ENCODE peak calls at places on chromosomes 5 and 9, in five cellular contexts. One of them, this sample, is unnamed.

GRCh38 chr5:119400248-119400647 is 44.4 kb downstream of the TNFAIP8 start:
- DNase-seq in hypothalamus: no peak
- DNase-seq in stimulated activated CD4-positive, alpha-beta T cell treated with anti-CD3 and anti-CD28 coated beads, Interleukin-15, amount 100 ng/mL, for 24 hours: peak
- DNase-seq in HuH-7: no peak
- DNase-seq in GM12865: no peak
- DNase-seq in this sample: no peak

GRCh38 chr5:5006548-5006947 is 133.6 kb upstream of the ADAMTS16 start:
- DNase-seq in hypothalamus: no peak
- DNase-seq in stimulated activated CD4-positive, alpha-beta T cell treated with anti-CD3 and anti-CD28 coated beads, Interleukin-15, amount 100 ng/mL, for 24 hours: no peak
- DNase-seq in HuH-7: no peak
- DNase-seq in GM12865: peak
- DNase-seq in this sample: no peak

GRCh38 chr9:5846501-5846921 is 13.6 kb upstream of the ERMP1 start:
- DNase-seq in GM12865: no peak
- DNase-seq in HuH-7: no peak
- DNase-seq in stimulated activated CD4-positive, alpha-beta T cell treated with anti-CD3 and anti-CD28 coated beads, Interleukin-15, amount 100 ng/mL, for 24 hours: no peak
- DNase-seq in hypothalamus: no peak
- DNase-seq in this sample: no peak

GRCh38 chr5:178535299-178536175 is 54.7 kb downstream of the COL23A1 start:
- DNase-seq in GM12865: no peak
- DNase-seq in HuH-7: no peak
- DNase-seq in hypothalamus: no peak
- DNase-seq in stimulated activated CD4-positive, alpha-beta T cell treated with anti-CD3 and anti-CD28 coated beads, Interleukin-15, amount 100 ng/mL, for 24 hours: no peak
- DNase-seq in this sample: no peak

GRCh38 chr5:36079200-36079761 is 12.6 kb upstream of the UGT3A2 start:
- DNase-seq in stimulated activated CD4-positive, alpha-beta T cell treated with anti-CD3 and anti-CD28 coated beads, Interleukin-15, amount 100 ng/mL, for 24 hours: peak
- DNase-seq in hypothalamus: peak
- DNase-seq in HuH-7: peak
- DNase-seq in GM12865: peak
- DNase-seq in this sample: no peak

GRCh38 chr9:76162109-76162730 is 232.0 kb downstream of the RFK start:
- DNase-seq in GM12865: no peak
- DNase-seq in hypothalamus: no peak
- DNase-seq in HuH-7: no peak
- DNase-seq in stimulated activated CD4-positive, alpha-beta T cell treated with anti-CD3 and anti-CD28 coated beads, Interleukin-15, amount 100 ng/mL, for 24 hours: no peak
- DNase-seq in this sample: no peak

GRCh38 chr5:37837101-37838032 is 2.5 kb downstream of the GDNF start:
- DNase-seq in HuH-7: peak
- DNase-seq in GM12865: peak
- DNase-seq in stimulated activated CD4-positive, alpha-beta T cell treated with anti-CD3 and anti-CD28 coated beads, Interleukin-15, amount 100 ng/mL, for 24 hours: peak
- DNase-seq in hypothalamus: peak
- DNase-seq in this sample: peak

GRCh38 chr5:103122242-103122641 is 2.1 kb downstream of the PPIP5K2 start:
- DNase-seq in HuH-7: no peak
- DNase-seq in GM12865: no peak
- DNase-seq in hypothalamus: no peak
- DNase-seq in stimulated activated CD4-positive, alpha-beta T cell treated with anti-CD3 and anti-CD28 coated beads, Interleukin-15, amount 100 ng/mL, for 24 hours: no peak
- DNase-seq in this sample: no peak

GRCh38 chr5:171797563-171797962 is 11.9 kb downstream of the SMIM23 start:
- DNase-seq in GM12865: no peak
- DNase-seq in hypothalamus: no peak
- DNase-seq in stimulated activated CD4-positive, alpha-beta T cell treated with anti-CD3 and anti-CD28 coated beads, Interleukin-15, amount 100 ng/mL, for 24 hours: no peak
- DNase-seq in HuH-7: no peak
- DNase-seq in this sample: no peak

GRCh38 chr5:172004824-172005237 is 1.6 kb downstream of the FBXW11 start:
- DNase-seq in GM12865: peak
- DNase-seq in hypothalamus: no peak
- DNase-seq in HuH-7: no peak
- DNase-seq in stimulated activated CD4-positive, alpha-beta T cell treated with anti-CD3 and anti-CD28 coated beads, Interleukin-15, amount 100 ng/mL, for 24 hours: peak
- DNase-seq in this sample: no peak

GRCh38 chr9:84463272-84463671 is 122.7 kb upstream of the SLC28A3 start:
- DNase-seq in stimulated activated CD4-positive, alpha-beta T cell treated with anti-CD3 and anti-CD28 coated beads, Interleukin-15, amount 100 ng/mL, for 24 hours: no peak
- DNase-seq in HuH-7: no peak
- DNase-seq in GM12865: no peak
- DNase-seq in hypothalamus: no peak
- DNase-seq in this sample: no peak

GRCh38 chr9:134936762-134937555 is 19.2 kb upstream of the FCN1 start:
- DNase-seq in hypothalamus: no peak
- DNase-seq in GM12865: peak
- DNase-seq in stimulated activated CD4-positive, alpha-beta T cell treated with anti-CD3 and anti-CD28 coated beads, Interleukin-15, amount 100 ng/mL, for 24 hours: no peak
- DNase-seq in HuH-7: no peak
- DNase-seq in this sample: no peak

GRCh38 chr9:85451680-85452079 is 290.1 kb downstream of the AGTPBP1 start:
- DNase-seq in hypothalamus: no peak
- DNase-seq in GM12865: no peak
- DNase-seq in HuH-7: no peak
- DNase-seq in stimulated activated CD4-positive, alpha-beta T cell treated with anti-CD3 and anti-CD28 coated beads, Interleukin-15, amount 100 ng/mL, for 24 hours: no peak
- DNase-seq in this sample: no peak

GRCh38 chr9:81623778-81624177 is 65.6 kb downstream of the TLE1 start:
- DNase-seq in hypothalamus: no peak
- DNase-seq in HuH-7: no peak
- DNase-seq in GM12865: no peak
- DNase-seq in stimulated activated CD4-positive, alpha-beta T cell treated with anti-CD3 and anti-CD28 coated beads, Interleukin-15, amount 100 ng/mL, for 24 hours: no peak
- DNase-seq in this sample: no peak

GRCh38 chr5:113043491-113043931 is 66.9 kb downstream of the DCP2 start:
- DNase-seq in GM12865: no peak
- DNase-seq in stimulated activated CD4-positive, alpha-beta T cell treated with anti-CD3 and anti-CD28 coated beads, Interleukin-15, amount 100 ng/mL, for 24 hours: peak
- DNase-seq in hypothalamus: peak
- DNase-seq in HuH-7: no peak
- DNase-seq in this sample: peak

GRCh38 chr9:134536101-134536900 is 105.3 kb upstream of the COL5A1 start:
- DNase-seq in GM12865: no peak
- DNase-seq in HuH-7: no peak
- DNase-seq in stimulated activated CD4-positive, alpha-beta T cell treated with anti-CD3 and anti-CD28 coated beads, Interleukin-15, amount 100 ng/mL, for 24 hours: no peak
- DNase-seq in hypothalamus: no peak
- DNase-seq in this sample: no peak

GRCh38 chr5:55578771-55579170 is 44.0 kb upstream of the PLPP1 start:
- DNase-seq in hypothalamus: no peak
- DNase-seq in stimulated activated CD4-positive, alpha-beta T cell treated with anti-CD3 and anti-CD28 coated beads, Interleukin-15, amount 100 ng/mL, for 24 hours: no peak
- DNase-seq in HuH-7: no peak
- DNase-seq in GM12865: no peak
- DNase-seq in this sample: no peak

GRCh38 chr9:125701351-125701750 is 5.7 kb downstream of the MAPKAP1 start:
- DNase-seq in GM12865: peak
- DNase-seq in hypothalamus: no peak
- DNase-seq in HuH-7: no peak
- DNase-seq in stimulated activated CD4-positive, alpha-beta T cell treated with anti-CD3 and anti-CD28 coated beads, Interleukin-15, amount 100 ng/mL, for 24 hours: peak
- DNase-seq in this sample: no peak

GRCh38 chr5:142920888-142921612 is 150.9 kb downstream of the ARHGAP26 start:
- DNase-seq in hypothalamus: no peak
- DNase-seq in stimulated activated CD4-positive, alpha-beta T cell treated with anti-CD3 and anti-CD28 coated beads, Interleukin-15, amount 100 ng/mL, for 24 hours: no peak
- DNase-seq in HuH-7: no peak
- DNase-seq in GM12865: no peak
- DNase-seq in this sample: no peak

GRCh38 chr9:36739538-36740116 is 166.9 kb downstream of the MELK start:
- DNase-seq in hypothalamus: no peak
- DNase-seq in stimulated activated CD4-positive, alpha-beta T cell treated with anti-CD3 and anti-CD28 coated beads, Interleukin-15, amount 100 ng/mL, for 24 hours: no peak
- DNase-seq in GM12865: no peak
- DNase-seq in HuH-7: no peak
- DNase-seq in this sample: peak

GRCh38 chr5:36698031-36698430 is 91.6 kb downstream of the SLC1A3 start:
- DNase-seq in hypothalamus: no peak
- DNase-seq in HuH-7: no peak
- DNase-seq in stimulated activated CD4-positive, alpha-beta T cell treated with anti-CD3 and anti-CD28 coated beads, Interleukin-15, amount 100 ng/mL, for 24 hours: no peak
- DNase-seq in GM12865: no peak
- DNase-seq in this sample: no peak

GRCh38 chr9:108551030-108551964 is 304.5 kb downstream of the ACTL7B start:
- DNase-seq in GM12865: no peak
- DNase-seq in hypothalamus: no peak
- DNase-seq in HuH-7: no peak
- DNase-seq in stimulated activated CD4-positive, alpha-beta T cell treated with anti-CD3 and anti-CD28 coated beads, Interleukin-15, amount 100 ng/mL, for 24 hours: no peak
- DNase-seq in this sample: no peak

GRCh38 chr5:134242146-134242545 is 16.3 kb upstream of the PPP2CA start:
- DNase-seq in HuH-7: no peak
- DNase-seq in hypothalamus: peak
- DNase-seq in GM12865: peak
- DNase-seq in stimulated activated CD4-positive, alpha-beta T cell treated with anti-CD3 and anti-CD28 coated beads, Interleukin-15, amount 100 ng/mL, for 24 hours: no peak
- DNase-seq in this sample: no peak

GRCh38 chr9:127734747-127735529 is at the start of gene TOR2A:
- DNase-seq in GM12865: peak
- DNase-seq in hypothalamus: peak
- DNase-seq in HuH-7: peak
- DNase-seq in stimulated activated CD4-positive, alpha-beta T cell treated with anti-CD3 and anti-CD28 coated beads, Interleukin-15, amount 100 ng/mL, for 24 hours: peak
- DNase-seq in this sample: peak

This sample was measured in glutamatergic neuron.